ENCODE peak calls at places on chromosomes 5 and 9, in eight cellular contexts. One of them, this sample, is unnamed. For H3K9me3, H3K79me2 and H3K36me3, the result is how much of the 10 kb centered on the place peaks cover.

GRCh38 chr5:75049581-75050274 is 2.6 kb downstream of the GCNT4 start:
- DNase-seq in PC-9: peak
- DNase-seq in GM23248: peak
- DNase-seq in fibroblast of lung: peak
- DNase-seq in keratinocyte: peak
- DNase-seq in DND-41: peak
- DNase-seq in astrocyte: peak
- DNase-seq in HCT116: peak
- DNase-seq in this sample: peak

GRCh38 chr5:62692946-62693713 is 114.5 kb downstream of the LRRC70 start:
- DNase-seq in PC-9: no peak
- DNase-seq in GM23248: no peak
- DNase-seq in fibroblast of lung: no peak
- DNase-seq in keratinocyte: no peak
- DNase-seq in DND-41: no peak
- DNase-seq in astrocyte: no peak
- DNase-seq in HCT116: no peak
- DNase-seq in this sample: no peak

GRCh38 chr9:100427366-100428263 is 672 bp downstream of the MSANTD3 start:
- DNase-seq in PC-9: peak
- DNase-seq in GM23248: peak
- DNase-seq in fibroblast of lung: peak
- DNase-seq in keratinocyte: no peak
- DNase-seq in DND-41: peak
- DNase-seq in astrocyte: peak
- DNase-seq in HCT116: peak
- DNase-seq in this sample: peak

GRCh38 chr9:77946969-77947368 is 84.6 kb downstream of the GNAQ start:
- DNase-seq in PC-9: no peak
- DNase-seq in GM23248: no peak
- DNase-seq in fibroblast of lung: peak
- DNase-seq in keratinocyte: no peak
- DNase-seq in DND-41: no peak
- DNase-seq in astrocyte: no peak
- DNase-seq in HCT116: no peak
- DNase-seq in this sample: no peak

GRCh38 chr9:102840356-102840755 is 154.8 kb upstream of the CYLC2 start:
- DNase-seq in PC-9: no peak
- DNase-seq in GM23248: no peak
- DNase-seq in fibroblast of lung: no peak
- DNase-seq in keratinocyte: no peak
- DNase-seq in DND-41: no peak
- DNase-seq in astrocyte: no peak
- DNase-seq in HCT116: no peak
- DNase-seq in this sample: no peak

GRCh38 chr5:167064199-167064811 is 1227.1 kb upstream of the WWC1 start:
- DNase-seq in PC-9: no peak
- DNase-seq in GM23248: no peak
- DNase-seq in fibroblast of lung: no peak
- DNase-seq in keratinocyte: no peak
- DNase-seq in DND-41: no peak
- DNase-seq in astrocyte: no peak
- DNase-seq in HCT116: no peak
- DNase-seq in this sample: no peak

GRCh38 chr5:34706084-34706483 is 50.0 kb downstream of the RAI14 start:
- DNase-seq in PC-9: no peak
- DNase-seq in GM23248: peak
- DNase-seq in fibroblast of lung: peak
- DNase-seq in keratinocyte: no peak
- DNase-seq in DND-41: no peak
- DNase-seq in astrocyte: peak
- DNase-seq in HCT116: no peak
- DNase-seq in this sample: peak

GRCh38 chr9:89686134-89686533 is 81.3 kb downstream of the GADD45G start:
- DNase-seq in PC-9: no peak
- DNase-seq in GM23248: no peak
- DNase-seq in fibroblast of lung: no peak
- DNase-seq in keratinocyte: peak
- DNase-seq in DND-41: no peak
- DNase-seq in astrocyte: no peak
- DNase-seq in HCT116: no peak
- DNase-seq in this sample: no peak

GRCh38 chr5:65858316-65858715 is 68.1 kb upstream of the ERBIN start:
- DNase-seq in PC-9: no peak
- DNase-seq in GM23248: peak
- DNase-seq in fibroblast of lung: peak
- DNase-seq in keratinocyte: no peak
- DNase-seq in DND-41: no peak
- DNase-seq in astrocyte: peak
- DNase-seq in HCT116: no peak
- DNase-seq in this sample: no peak

GRCh38 chr9:135229701-135230385 is 142.4 kb downstream of the OLFM1 start:
- DNase-seq in PC-9: no peak
- DNase-seq in GM23248: no peak
- DNase-seq in fibroblast of lung: no peak
- DNase-seq in keratinocyte: no peak
- DNase-seq in DND-41: no peak
- DNase-seq in astrocyte: no peak
- DNase-seq in HCT116: no peak
- DNase-seq in this sample: no peak

GRCh38 chr5:179806250-179807045 is at the start of gene MGAT4B:
- DNase-seq in PC-9: no peak
- DNase-seq in GM23248: peak
- DNase-seq in fibroblast of lung: peak
- DNase-seq in keratinocyte: no peak
- DNase-seq in DND-41: peak
- DNase-seq in astrocyte: peak
- DNase-seq in HCT116: no peak
- DNase-seq in this sample: peak

DNA sequence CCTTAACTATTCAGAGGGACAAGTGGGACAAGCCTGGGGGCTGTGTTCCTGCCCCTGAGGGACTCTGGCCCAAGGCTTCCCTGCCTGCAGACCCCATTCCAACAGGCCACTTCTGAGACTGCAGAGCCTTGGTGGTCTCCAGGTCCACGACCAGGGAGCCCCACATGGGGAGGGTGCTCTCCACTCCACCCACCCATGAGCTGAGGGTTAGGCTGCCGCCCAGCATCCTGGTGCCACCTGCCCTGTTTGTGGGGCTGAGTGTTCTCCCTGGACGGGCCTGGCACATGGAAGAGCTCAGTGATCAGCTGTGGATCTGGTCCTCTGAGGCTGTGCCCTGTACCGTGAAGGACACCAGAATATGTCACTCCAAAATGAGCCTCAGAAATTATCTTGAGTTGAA is 2.5 kb upstream of the ABO start:
- DNase-seq in PC-9: no peak
- DNase-seq in GM23248: no peak
- DNase-seq in fibroblast of lung: no peak
- DNase-seq in keratinocyte: no peak
- DNase-seq in DND-41: no peak
- DNase-seq in astrocyte: no peak
- DNase-seq in HCT116: no peak
- DNase-seq in this sample: no peak
- H3K9me3 ChIP-seq in PC-9: under half
- H3K9me3 ChIP-seq in GM23248: under half
- H3K9me3 ChIP-seq in fibroblast of lung: under half
- H3K9me3 ChIP-seq in keratinocyte: under half
- H3K9me3 ChIP-seq in DND-41: under half
- H3K9me3 ChIP-seq in astrocyte: under half
- H3K9me3 ChIP-seq in HCT116: under half
- H3K9me3 ChIP-seq in this sample: under half

GRCh38 chr9:111027798-111028197 is 10.5 kb downstream of the LPAR1 start:
- DNase-seq in PC-9: no peak
- DNase-seq in GM23248: peak
- DNase-seq in fibroblast of lung: no peak
- DNase-seq in keratinocyte: no peak
- DNase-seq in DND-41: no peak
- DNase-seq in astrocyte: no peak
- DNase-seq in HCT116: no peak
- DNase-seq in this sample: no peak
- H3K79me2 ChIP-seq in PC-9: under half
- H3K79me2 ChIP-seq in GM23248: half or more
- H3K79me2 ChIP-seq in fibroblast of lung: half or more
- H3K79me2 ChIP-seq in keratinocyte: under half
- H3K79me2 ChIP-seq in DND-41: under half
- H3K79me2 ChIP-seq in astrocyte: under half
- H3K79me2 ChIP-seq in HCT116: under half
- H3K79me2 ChIP-seq in this sample: under half

DNA sequence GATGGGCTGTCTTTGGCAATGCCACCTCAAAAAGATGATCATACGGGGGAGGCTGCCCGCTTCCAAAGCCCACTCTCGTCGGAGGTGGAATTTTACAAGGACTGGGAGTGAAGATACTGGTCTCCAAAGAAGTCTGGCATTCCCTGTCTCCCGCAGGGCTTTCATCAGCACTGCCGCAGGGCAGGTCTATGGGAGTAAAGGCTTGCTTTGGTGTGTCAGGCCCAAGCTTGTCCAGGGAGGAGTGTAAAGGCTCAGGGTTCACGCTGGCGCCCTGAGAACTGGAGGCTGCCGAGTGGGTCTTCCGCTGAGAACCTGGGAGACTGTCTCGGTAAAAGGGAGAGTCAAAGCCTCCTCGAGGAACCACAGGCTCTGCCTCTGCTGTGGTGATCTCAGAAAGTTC is 27.0 kb downstream of the SPACA9 start:
- DNase-seq in PC-9: no peak
- DNase-seq in GM23248: no peak
- DNase-seq in fibroblast of lung: no peak
- DNase-seq in keratinocyte: no peak
- DNase-seq in DND-41: no peak
- DNase-seq in astrocyte: no peak
- DNase-seq in HCT116: no peak
- DNase-seq in this sample: no peak
- H3K36me3 ChIP-seq in PC-9: under half
- H3K36me3 ChIP-seq in GM23248: under half
- H3K36me3 ChIP-seq in fibroblast of lung: under half
- H3K36me3 ChIP-seq in keratinocyte: under half
- H3K36me3 ChIP-seq in DND-41: half or more
- H3K36me3 ChIP-seq in astrocyte: under half
- H3K36me3 ChIP-seq in HCT116: under half
- H3K36me3 ChIP-seq in this sample: under half

DNA sequence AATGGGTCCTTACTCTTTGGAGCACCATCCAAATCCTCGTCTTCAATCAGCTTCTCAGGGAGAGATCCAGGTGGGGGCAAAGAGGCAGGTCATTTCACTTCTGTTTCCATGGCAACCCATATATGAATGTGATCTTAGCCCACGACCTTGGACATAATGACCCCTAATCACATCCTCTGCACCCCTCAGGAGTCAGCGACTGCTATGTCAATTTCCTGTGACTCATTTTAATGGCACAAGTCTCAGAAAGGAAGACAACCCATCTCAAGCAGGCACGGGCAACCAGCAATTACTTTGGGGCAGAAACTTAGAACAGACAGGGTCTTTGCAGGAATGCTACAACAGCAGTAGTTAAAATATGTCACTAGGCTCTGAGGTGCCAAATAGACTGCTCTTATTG is 591.2 kb downstream of the TLR4 start:
- DNase-seq in PC-9: no peak
- DNase-seq in GM23248: no peak
- DNase-seq in fibroblast of lung: no peak
- DNase-seq in keratinocyte: no peak
- DNase-seq in DND-41: no peak
- DNase-seq in astrocyte: no peak
- DNase-seq in HCT116: no peak
- DNase-seq in this sample: no peak
- H3K9me3 ChIP-seq in PC-9: under half
- H3K9me3 ChIP-seq in GM23248: under half
- H3K9me3 ChIP-seq in fibroblast of lung: under half
- H3K9me3 ChIP-seq in keratinocyte: under half
- H3K9me3 ChIP-seq in DND-41: under half
- H3K9me3 ChIP-seq in astrocyte: under half
- H3K9me3 ChIP-seq in HCT116: under half
- H3K9me3 ChIP-seq in this sample: under half

GRCh38 chr5:175489693-175490443 is 11.5 kb downstream of the SFXN1 start:
- DNase-seq in PC-9: no peak
- DNase-seq in GM23248: no peak
- DNase-seq in fibroblast of lung: no peak
- DNase-seq in keratinocyte: no peak
- DNase-seq in DND-41: no peak
- DNase-seq in astrocyte: no peak
- DNase-seq in HCT116: no peak
- DNase-seq in this sample: no peak

GRCh38 chr5:175493260-175493659 is 14.9 kb downstream of the SFXN1 start:
- DNase-seq in PC-9: no peak
- DNase-seq in GM23248: no peak
- DNase-seq in fibroblast of lung: no peak
- DNase-seq in keratinocyte: no peak
- DNase-seq in DND-41: no peak
- DNase-seq in astrocyte: no peak
- DNase-seq in HCT116: no peak
- DNase-seq in this sample: no peak

GRCh38 chr5:175493726-175494125 is 15.4 kb downstream of the SFXN1 start:
- DNase-seq in PC-9: no peak
- DNase-seq in GM23248: no peak
- DNase-seq in fibroblast of lung: no peak
- DNase-seq in keratinocyte: no peak
- DNase-seq in DND-41: no peak
- DNase-seq in astrocyte: no peak
- DNase-seq in HCT116: no peak
- DNase-seq in this sample: no peak

GRCh38 chr5:175491223-175491622 is 12.9 kb downstream of the SFXN1 start:
- DNase-seq in PC-9: no peak
- DNase-seq in GM23248: no peak
- DNase-seq in fibroblast of lung: no peak
- DNase-seq in keratinocyte: no peak
- DNase-seq in DND-41: no peak
- DNase-seq in astrocyte: no peak
- DNase-seq in HCT116: no peak
- DNase-seq in this sample: no peak

GRCh38 chr5:175494271-175495183 is 16.2 kb downstream of the SFXN1 start:
- DNase-seq in PC-9: no peak
- DNase-seq in GM23248: no peak
- DNase-seq in fibroblast of lung: peak
- DNase-seq in keratinocyte: peak
- DNase-seq in DND-41: no peak
- DNase-seq in astrocyte: peak
- DNase-seq in HCT116: no peak
- DNase-seq in this sample: no peak
- H3K79me2 ChIP-seq in PC-9: under half
- H3K79me2 ChIP-seq in GM23248: half or more
- H3K79me2 ChIP-seq in fibroblast of lung: under half
- H3K79me2 ChIP-seq in keratinocyte: under half
- H3K79me2 ChIP-seq in DND-41: half or more
- H3K79me2 ChIP-seq in astrocyte: under half
- H3K79me2 ChIP-seq in HCT116: half or more
- H3K79me2 ChIP-seq in this sample: under half

DNA sequence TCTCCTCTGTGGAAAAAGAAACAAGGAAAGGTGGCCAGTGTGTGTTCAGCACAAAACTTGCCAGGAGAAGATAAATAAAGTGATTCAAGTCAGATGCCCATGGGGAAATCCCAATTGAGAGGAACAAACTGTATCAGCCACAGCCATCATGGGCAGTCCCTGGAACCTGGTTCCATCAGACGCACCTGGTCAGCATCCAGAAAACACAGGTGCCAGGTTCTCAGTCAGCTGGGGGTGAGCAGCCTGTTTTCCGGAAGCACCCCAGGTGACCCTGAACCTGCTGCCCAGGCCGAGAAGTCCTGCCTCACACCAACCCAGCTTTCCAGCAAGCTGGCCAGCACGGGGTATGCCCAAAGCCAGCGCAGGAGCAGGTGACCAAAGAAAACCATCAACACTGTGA is 30.5 kb downstream of the PTCH1 start:
- DNase-seq in PC-9: no peak
- DNase-seq in GM23248: no peak
- DNase-seq in fibroblast of lung: no peak
- DNase-seq in keratinocyte: no peak
- DNase-seq in DND-41: no peak
- DNase-seq in astrocyte: no peak
- DNase-seq in HCT116: no peak
- DNase-seq in this sample: no peak
- H3K36me3 ChIP-seq in PC-9: under half
- H3K36me3 ChIP-seq in GM23248: under half
- H3K36me3 ChIP-seq in fibroblast of lung: under half
- H3K36me3 ChIP-seq in keratinocyte: under half
- H3K36me3 ChIP-seq in DND-41: under half
- H3K36me3 ChIP-seq in astrocyte: under half
- H3K36me3 ChIP-seq in HCT116: under half
- H3K36me3 ChIP-seq in this sample: under half